ENCODE peak calls at places on chromosomes 7 and 10, in eight cellular contexts. S is KBM-7; R is AG09309; Q is RWPE2; M is psoas muscle; K is HTR-8/SVneo; D is suprapubic skin; X is stimulated activated CD4-positive, alpha-beta T cell treated with anti-CD3 and anti-CD28 coated beads, Interleukin-15, amount 100 ng/mL, for 24 hours. A is an unnamed sample.

GRCh38 chr10:72008096-72008933 is 44.1 kb downstream of the CHST3 start:
- DNase-seq in S (no peak), R (no peak), Q (no peak), M (no peak), K (peak), D (no peak), X (no peak), A (no peak)

GRCh38 chr10:485776-486572 is 203.5 kb downstream of the DIP2C start:
- DNase-seq in S (no peak), R (no peak), Q (no peak), M (peak), K (no peak), D (no peak), X (no peak), A (no peak)

GRCh38 chr7:28411876-28412662 is at the start of gene CREB5:
- DNase-seq in S (no peak), R (no peak), Q (no peak), M (no peak), K (no peak), D (no peak), X (no peak), A (no peak)

GRCh38 chr10:70672165-70672992 is at the start of gene ADAMTS14:
- DNase-seq in S (peak), R (no peak), Q (no peak), M (peak), K (peak), D (no peak), X (peak), A (peak)

GRCh38 chr10:103762166-103762565 is 93.2 kb downstream of the SH3PXD2A start:
- DNase-seq in S (no peak), R (no peak), Q (no peak), M (no peak), K (no peak), D (no peak), X (no peak), A (no peak)

GRCh38 chr10:84173543-84173942 is at the start of gene GPR15LG:
- DNase-seq in S (no peak), R (no peak), Q (no peak), M (no peak), K (no peak), D (peak), X (no peak), A (no peak)

GRCh38 chr7:73966941-73967831 is 60.8 kb upstream of the ELN start:
- DNase-seq in S (no peak), R (no peak), Q (no peak), M (peak), K (no peak), D (peak), X (no peak), A (no peak)

GRCh38 chr10:69327463-69328345 is 49.4 kb downstream of the HK1 start:
- DNase-seq in S (no peak), R (no peak), Q (no peak), M (peak), K (no peak), D (peak), X (peak), A (peak)

GRCh38 chr7:47677664-47678063 is 95.8 kb upstream of the TNS3 start:
- DNase-seq in S (no peak), R (no peak), Q (no peak), M (no peak), K (peak), D (no peak), X (no peak), A (no peak)

GRCh38 chr7:25117226-25118047 is 7.6 kb downstream of the CYCS start:
- DNase-seq in S (no peak), R (no peak), Q (no peak), M (no peak), K (no peak), D (no peak), X (no peak), A (no peak)

GRCh38 chr7:83469491-83469890 is 179.4 kb downstream of the SEMA3E start:
- DNase-seq in S (no peak), R (no peak), Q (no peak), M (no peak), K (no peak), D (no peak), X (no peak), A (no peak)

GRCh38 chr10:19819419-19820033 is 3.3 kb downstream of the PLXDC2 start:
- DNase-seq in S (peak), R (no peak), Q (no peak), M (no peak), K (peak), D (no peak), X (peak), A (peak)

GRCh38 chr7:20561466-20561865 is 54.0 kb upstream of the ABCB5 start:
- DNase-seq in S (no peak), R (no peak), Q (no peak), M (no peak), K (no peak), D (no peak), X (no peak), A (no peak)

A was measured in Kasumi-1.